ENCODE peak calls at places on chromosome 4, in eight cellular contexts. U, C, H, X, E, I, M and W are unnamed samples.

GRCh38 chr4:10664408-10664807 is 20.2 kb downstream of the CLNK start:
- DNase-seq in U (peak; percentile 10), C (peak; percentile 78), H (peak; percentile 97), X (no peak), E (no peak), I (peak; percentile 85), M (peak; percentile 96), W (peak; percentile 93)

GRCh38 chr4:10080874-10081606 is 35.6 kb downstream of the WDR1 start:
- DNase-seq in U (no peak), C (no peak), H (no peak), X (no peak), E (no peak), I (no peak), M (no peak), W (no peak)

GRCh38 chr4:134470544-134470943 is 269.0 kb upstream of the PABPC4L start:
- DNase-seq in U (peak; percentile 8), C (no peak), H (no peak), X (peak; percentile 33), E (no peak), I (no peak), M (no peak), W (peak; percentile 28)

GRCh38 chr4:162586266-162586665 is 422.5 kb upstream of the FSTL5 start:
- DNase-seq in U (no peak), C (no peak), H (no peak), X (no peak), E (no peak), I (no peak), M (peak; percentile 2), W (no peak)

GRCh38 chr4:81314897-81315470 is 100.0 kb upstream of the PRKG2 start:
- DNase-seq in U (no peak), C (no peak), H (peak; percentile 51), X (no peak), E (no peak), I (peak; percentile 69), M (no peak), W (peak; percentile 18)

GRCh38 chr4:2042207-2042946 is 16.8 kb upstream of the NAT8L start:
- DNase-seq in U (no peak), C (peak; percentile 96), H (no peak), X (peak; percentile 61), E (no peak), I (no peak), M (no peak), W (no peak)

GRCh38 chr4:30802622-30803323 is 82.6 kb downstream of the PCDH7 start:
- DNase-seq in U (no peak), C (no peak), H (peak; percentile 90), X (no peak), E (no peak), I (peak; percentile 9), M (peak; percentile 87), W (no peak)

GRCh38 chr4:107619065-107619464 is 101.0 kb downstream of the PAPSS1 start:
- DNase-seq in U (no peak), C (peak; percentile 81), H (peak; percentile 89), X (no peak), E (no peak), I (peak; percentile 80), M (peak; percentile 89), W (peak; percentile 88)

GRCh38 chr4:47031713-47032404 is 492 bp downstream of the GABRB1 start:
- DNase-seq in U (no peak), C (no peak), H (no peak), X (peak; percentile 7), E (no peak), I (no peak), M (no peak), W (no peak)

GRCh38 chr4:38062088-38062893 is 102.1 kb downstream of the PTTG2 start:
- DNase-seq in U (peak; percentile 78), C (no peak), H (peak; percentile 92), X (peak; percentile 78), E (no peak), I (peak; percentile 62), M (peak; percentile 42), W (peak; percentile 89)

GRCh38 chr4:150158041-150158440 is 79.8 kb downstream of the DCLK2 start:
- DNase-seq in U (no peak), C (no peak), H (no peak), X (no peak), E (no peak), I (no peak), M (no peak), W (no peak)

GRCh38 chr4:68489338-68489737 is 42.1 kb downstream of the TMPRSS11E start:
- DNase-seq in U (no peak), C (peak; percentile 18), H (no peak), X (no peak), E (no peak), I (no peak), M (no peak), W (no peak)

GRCh38 chr4:73315091-73315490 is 56.5 kb upstream of the ANKRD17 start:
- DNase-seq in U (no peak), C (peak; percentile 71), H (peak; percentile 51), X (no peak), E (peak; percentile 27), I (peak; percentile 83), M (peak; percentile 56), W (peak; percentile 23)

GRCh38 chr4:15654556-15655222 is 468 bp downstream of the FBXL5 start:
- DNase-seq in U (peak; percentile 55), C (peak; percentile 86), H (peak; percentile 36), X (peak; percentile 68), E (no peak), I (peak; percentile 9), M (peak; percentile 22), W (peak; percentile 48)

DNA sequence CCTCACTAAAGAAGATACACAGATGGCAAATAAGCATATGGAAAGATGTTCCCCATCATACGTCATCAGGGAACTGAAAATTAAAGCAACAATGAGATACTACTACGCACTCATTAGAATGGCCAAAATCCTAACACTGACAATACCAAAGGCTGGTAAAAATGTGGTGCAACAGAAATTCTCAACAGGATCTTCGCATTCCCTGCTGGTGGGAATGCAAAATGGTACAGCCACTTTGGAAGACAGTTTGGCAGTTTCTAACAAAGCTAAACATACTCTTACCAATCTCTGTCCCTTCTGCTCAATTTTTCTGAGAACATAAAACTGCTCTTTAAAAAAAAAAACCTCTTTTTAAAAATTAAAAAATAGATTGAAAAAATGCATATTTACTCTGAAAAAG is 300.2 kb downstream of the FBXW7 start:
- DNase-seq in U (no peak), C (no peak), H (no peak), X (no peak), E (no peak), I (no peak), M (no peak), W (no peak)
- TF ChIP-seq CTCF in U (no peak), C (no peak), H (no peak), X (no peak), E (no peak), I (no peak), M (no peak), W (no peak)

DNA sequence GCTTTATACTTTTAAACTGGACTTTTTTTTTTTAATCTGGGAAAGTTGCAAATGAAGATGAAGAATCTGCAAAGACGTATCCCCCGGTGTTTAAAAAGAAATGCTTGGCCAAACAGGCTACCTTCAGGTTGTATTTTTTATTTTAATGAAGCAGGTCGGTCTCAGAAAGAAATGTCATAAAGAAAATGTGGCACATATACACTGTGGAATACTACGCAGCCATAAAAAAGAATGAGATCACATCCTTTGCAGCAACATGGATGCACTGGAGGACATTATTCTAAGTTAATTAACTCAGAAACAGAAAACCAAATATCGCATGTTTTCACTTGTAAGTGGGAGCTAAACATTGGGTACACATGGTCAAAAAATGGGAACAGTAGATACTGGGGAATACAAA is 123.4 kb downstream of the IRF2 start:
- DNase-seq in U (no peak), C (no peak), H (no peak), X (no peak), E (no peak), I (no peak), M (no peak), W (no peak)
- H3K4me3 ChIP-seq in U (no peak overlapping the region), C (no peak overlapping the region), H (no peak overlapping the region), X (no peak overlapping the region), E (no peak overlapping the region), I (no peak overlapping the region), M (no peak overlapping the region), W (no peak overlapping the region)

DNA sequence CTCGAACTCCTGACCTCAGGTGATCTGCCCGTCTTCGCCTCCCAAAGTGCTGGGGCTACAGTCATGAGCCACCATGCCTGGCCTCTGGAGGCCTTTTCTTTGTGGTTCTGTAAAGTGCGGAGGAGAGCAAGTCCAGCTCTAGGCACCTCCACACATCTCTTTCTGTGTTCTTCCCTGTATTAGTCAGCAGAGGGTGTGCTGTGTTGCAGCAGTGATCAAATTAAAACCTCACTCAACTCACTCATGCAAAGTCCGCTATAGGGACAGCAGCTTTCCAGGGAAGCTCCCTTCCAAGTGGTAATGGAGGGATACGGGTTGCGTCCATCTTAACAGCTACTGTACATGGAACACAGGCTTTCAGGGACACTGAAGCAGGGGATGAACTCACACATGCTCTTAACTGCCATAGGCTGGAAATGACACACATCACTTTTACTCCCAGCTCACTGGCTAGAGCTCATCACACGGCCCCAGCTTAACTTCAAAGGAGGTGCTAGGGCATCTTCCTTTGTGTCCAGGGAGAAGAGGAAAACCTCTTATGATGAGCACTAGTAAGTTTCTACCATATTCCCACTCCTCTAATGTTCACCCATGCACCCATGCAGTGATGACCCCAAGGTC is 36.0 kb upstream of the CCNG2 start:
- DNase-seq in U (no peak), C (peak; percentile 48), H (no peak), X (no peak), E (no peak), I (no peak), M (no peak), W (peak; percentile 13)
- TF ChIP-seq CTCF in U (no peak), C (peak; percentile 5), H (no peak), X (no peak), E (no peak), I (no peak), M (no peak), W (peak; percentile 35)

DNA sequence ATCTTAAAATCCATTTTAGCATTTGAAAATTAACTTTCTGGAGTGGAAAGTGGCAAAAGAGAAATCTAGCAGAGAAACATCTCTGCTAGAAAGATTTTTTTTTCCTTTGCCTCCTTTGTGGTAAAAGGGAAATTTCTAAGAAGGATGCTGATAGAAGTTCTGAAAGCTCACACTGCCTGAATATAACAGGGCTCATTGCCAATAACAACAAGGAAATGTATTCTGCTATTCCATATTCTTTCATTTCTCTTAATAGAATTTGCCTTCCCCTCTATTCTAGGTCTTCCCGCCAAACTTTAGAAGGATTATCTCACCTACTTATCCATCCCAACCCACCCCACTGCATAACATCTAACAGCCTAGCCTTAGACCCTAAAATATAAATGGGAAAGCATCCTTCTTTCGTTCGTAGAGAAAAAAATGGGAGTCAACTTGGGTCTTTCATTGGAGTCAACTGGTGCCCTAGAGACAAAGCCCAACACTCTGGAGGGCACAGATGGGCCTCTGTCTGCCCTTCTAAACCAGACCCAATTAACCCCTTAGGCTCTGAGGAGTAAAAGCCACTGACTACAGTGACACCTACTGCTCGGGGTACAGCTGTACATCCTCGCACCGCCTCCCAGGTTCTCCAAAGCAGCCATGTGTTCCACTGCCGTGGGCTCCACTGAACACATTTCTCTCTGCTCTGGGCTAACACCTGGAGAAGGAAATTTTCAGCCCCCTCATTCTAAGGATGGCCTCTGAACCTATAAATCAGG is 103.9 kb downstream of the MAML3 start:
- DNase-seq in U (no peak), C (no peak), H (peak; percentile 54), X (peak; percentile 39), E (no peak), I (no peak), M (peak; percentile 43), W (peak; percentile 70)
- H3K4me3 ChIP-seq in U (peak overlapping the region; percentile 56), C (peak overlapping the region; percentile 64), H (no peak overlapping the region), X (no peak overlapping the region), E (no peak overlapping the region), I (no peak overlapping the region), M (peak overlapping the region; percentile 39), W (peak overlapping the region; percentile 1)

GRCh38 chr4:139876328-139876941 is 210.8 kb downstream of the MGST2 start:
- DNase-seq in U (peak; percentile 17), C (no peak), H (no peak), X (peak; percentile 59), E (no peak), I (no peak), M (no peak), W (peak; percentile 36)
- TF ChIP-seq CTCF in U (peak; percentile 38), C (no peak), H (no peak), X (no peak), E (no peak), I (no peak), M (no peak), W (no peak)